ENCODE peak calls at places on chromosomes 13 and 19, in seven cellular contexts. O is heart left ventricle, V is neural progenitor cell, F is right atrium auricular region, M is tibial nerve, S is body of pancreas, A is right lobe of liver. R is an unnamed sample.

GRCh38 chr13:20411638-20412342 is 113.9 kb downstream of the CRYL1 start:
- DNase-seq in S (no peak), M (no peak), V (no peak), A (no peak), O (no peak), F (no peak), R (no peak)

GRCh38 chr19:38490861-38491260 is 57.4 kb downstream of the RYR1 start:
- DNase-seq in V (no peak), O (no peak), S (no peak), A (no peak), F (no peak), M (no peak), R (no peak)

GRCh38 chr19:3849092-3849491 is 19.7 kb downstream of the ZFR2 start:
- DNase-seq in M (no peak), S (no peak), V (peak; percentile 52), F (no peak), O (no peak), A (no peak), R (no peak)

GRCh38 chr13:113187263-113187669 is 21.2 kb downstream of the PCID2 start:
- DNase-seq in M (peak; percentile 62), V (no peak), S (peak; percentile 37), A (peak; percentile 62), O (peak; percentile 85), F (peak; percentile 97), R (peak; percentile 93)

GRCh38 chr19:48354332-48354992 is 9.3 kb downstream of the TMEM143 start:
- DNase-seq in V (no peak), A (no peak), M (no peak), O (no peak), S (peak; percentile 35), F (no peak), R (no peak)

GRCh38 chr13:33281951-33282595 is 3.5 kb downstream of the STARD13 start:
- DNase-seq in F (no peak), O (no peak), V (no peak), M (no peak), A (no peak), S (no peak), R (no peak)

GRCh38 chr19:44452367-44452766 is 4.1 kb upstream of the ZNF229 start:
- DNase-seq in V (no peak), A (no peak), S (no peak), F (no peak), M (no peak), O (no peak), R (no peak)

GRCh38 chr19:40445637-40445944 is 1.5 kb upstream of the SERTAD3 start:
- DNase-seq in A (no peak), M (no peak), S (no peak), F (no peak), O (no peak), V (no peak), R (no peak)

GRCh38 chr13:44243198-44243852 is 130.3 kb upstream of the SERP2 start:
- DNase-seq in M (no peak), V (peak; percentile 59), F (peak; percentile 56), S (peak; percentile 61), A (no peak), O (peak; percentile 52), R (no peak)

GRCh38 chr13:29920018-29920643 is 69.7 kb upstream of the UBL3 start:
- DNase-seq in A (peak; percentile 53), M (no peak), S (no peak), O (no peak), F (no peak), V (no peak), R (no peak)

GRCh38 chr13:52968074-52968700 is 60.4 kb upstream of the OLFM4 start:
- DNase-seq in O (peak; percentile 61), F (peak; percentile 75), M (peak; percentile 59), S (peak; percentile 88), V (peak; percentile 92), A (peak; percentile 74), R (peak; percentile 42)

GRCh38 chr13:84684048-84684662 is 801.9 kb upstream of the SLITRK1 start:
- DNase-seq in S (peak; percentile 51), V (no peak), A (no peak), F (no peak), O (peak; percentile 7), M (no peak), R (no peak)

GRCh38 chr13:109678459-109678858 is 107.9 kb downstream of the IRS2 start:
- DNase-seq in A (no peak), V (no peak), S (no peak), F (no peak), M (no peak), O (no peak), R (no peak)

GRCh38 chr19:17236831-17237543 is 8.7 kb downstream of the NR2F6 start:
- DNase-seq in M (no peak), F (no peak), O (no peak), S (no peak), A (no peak), V (no peak), R (no peak)

GRCh38 chr13:111186305-111186930 is 71.3 kb downstream of the ARHGEF7 start:
- DNase-seq in S (no peak), O (no peak), M (no peak), V (no peak), F (no peak), A (no peak), R (no peak)

GRCh38 chr19:38089440-38089839 is 134.6 kb downstream of the DPF1 start:
- DNase-seq in M (no peak), V (no peak), F (no peak), S (no peak), O (no peak), A (no peak), R (peak; percentile 73)

GRCh38 chr19:49881672-49882394 is 4.3 kb downstream of the TBC1D17 start:
- DNase-seq in O (no peak), S (peak; percentile 11), M (no peak), V (peak; percentile 41), A (no peak), F (no peak), R (no peak)

GRCh38 chr19:49883094-49883493 is 5.6 kb downstream of the TBC1D17 start:
- DNase-seq in A (no peak), F (no peak), V (no peak), M (no peak), O (no peak), S (no peak), R (no peak)

GRCh38 chr19:49884760-49885159 is 7.3 kb downstream of the TBC1D17 start:
- DNase-seq in S (no peak), O (no peak), M (no peak), F (no peak), V (no peak), A (no peak), R (no peak)

GRCh38 chr19:49882643-49883042 is 5.1 kb downstream of the TBC1D17 start:
- DNase-seq in V (no peak), O (no peak), F (no peak), S (no peak), M (no peak), A (no peak), R (no peak)

GRCh38 chr19:49884109-49884508 is 6.6 kb downstream of the TBC1D17 start:
- DNase-seq in A (peak; percentile 31), S (peak; percentile 11), O (no peak), M (no peak), V (no peak), F (no peak), R (no peak)
- H3K36me3 ChIP-seq in A (peaks cover 67% of the 10 kb centered on the region), S (peaks cover 36% of the 10 kb centered on the region), O (peaks cover 80% of the 10 kb centered on the region), M (peaks cover 45% of the 10 kb centered on the region), V (peaks cover 4% of the 10 kb centered on the region), F (peaks cover 55% of the 10 kb centered on the region), R (peaks cover 74% of the 10 kb centered on the region)

GRCh38 chr19:41928221-41928683 is at the start of gene ERFL:
- DNase-seq in O (no peak), A (no peak), S (no peak), V (peak; percentile 52), F (no peak), M (no peak), R (no peak)

GRCh38 chr19:41926861-41927809 is 1.1 kb downstream of the ERFL start:
- DNase-seq in A (no peak), F (no peak), S (no peak), M (no peak), O (no peak), V (no peak), R (no peak)

GRCh38 chr19:41928754-41929535 is 696 bp upstream of the ERFL start:
- DNase-seq in F (no peak), S (peak; percentile 33), M (no peak), V (peak; percentile 37), A (no peak), O (no peak), R (no peak)

GRCh38 chr19:41926028-41926860 is 2.0 kb downstream of the ERFL start:
- DNase-seq in M (no peak), O (no peak), S (no peak), F (no peak), V (peak; percentile 44), A (no peak), R (no peak)

DNA sequence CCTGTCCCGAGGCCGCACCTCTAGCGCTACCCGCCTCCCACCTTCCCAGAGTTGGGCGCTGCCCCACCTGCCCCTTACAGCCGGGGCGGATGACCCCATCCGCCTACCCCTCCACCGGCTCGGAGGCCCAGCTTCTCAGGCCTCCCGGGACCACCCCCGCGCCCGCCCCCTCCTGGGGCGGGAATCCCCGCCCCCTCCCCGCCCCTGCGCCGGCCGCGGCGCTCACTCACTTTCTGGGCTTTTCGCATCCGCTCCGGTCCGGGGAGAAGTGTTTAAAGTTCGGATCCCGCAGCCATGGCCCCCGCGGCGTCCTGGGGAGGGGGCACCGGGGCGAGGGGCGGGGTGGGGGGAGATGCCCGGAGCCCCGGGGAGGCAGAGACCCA is 448 bp downstream of the ERFL start:
- DNase-seq in O (no peak), F (no peak), A (no peak), M (no peak), V (peak; percentile 64), S (no peak), R (no peak)
- H3K27me3 ChIP-seq in O (peaks cover 94% of the 10 kb centered on the region), F (peaks cover 75% of the 10 kb centered on the region), A (peaks cover 44% of the 10 kb centered on the region), M (peaks cover 97% of the 10 kb centered on the region), V (peaks cover 98% of the 10 kb centered on the region), S (no peaks in the 10 kb centered on the region), R (peaks cover 95% of the 10 kb centered on the region)

GRCh38 chr19:41711376-41712261 is 3.2 kb downstream of the CEACAM5 start:
- DNase-seq in F (no peak), A (no peak), M (no peak), S (no peak), O (no peak), V (no peak), R (no peak)
- H3K4me3 ChIP-seq in F (no peak overlapping the region), A (no peak overlapping the region), M (no peak overlapping the region), S (no peak overlapping the region), O (no peak overlapping the region), V (no peak overlapping the region), R (no peak overlapping the region)

GRCh38 chr19:47268028-47268427 is 6.7 kb upstream of the INAFM1 start:
- DNase-seq in S (no peak), V (no peak), O (no peak), A (no peak), M (no peak), F (no peak), R (no peak)
- H3K36me3 ChIP-seq in S (peaks cover 16% of the 10 kb centered on the region), V (no peaks in the 10 kb centered on the region), O (peaks cover 86% of the 10 kb centered on the region), A (peaks cover 53% of the 10 kb centered on the region), M (peaks cover 25% of the 10 kb centered on the region), F (peaks cover 77% of the 10 kb centered on the region), R (no peaks in the 10 kb centered on the region)